ENCODE peak calls at places on chromosomes 7 and 10, in four cellular contexts. V is endothelial cell; L is breast epithelium; M is stimulated activated CD8-positive, alpha-beta memory T cell treated with anti-CD3 and anti-CD28 coated beads, Interleukin-4, amount 100 ng/mL, for 4 hours. S is an unnamed sample.

GRCh38 chr10:96832721-96833219 is 672 bp downstream of the LCOR start:
- DNase-seq in V (peak; percentile 88), L (peak; percentile 76), M (peak; percentile 70), S (no peak)

GRCh38 chr7:116432517-116432916 is 67.0 kb upstream of the CAV2 start:
- DNase-seq in V (no peak), L (no peak), M (no peak), S (no peak)

GRCh38 chr7:19069842-19070241 is 47.6 kb downstream of the TWIST1 start:
- DNase-seq in V (no peak), L (no peak), M (no peak), S (no peak)

GRCh38 chr7:26156454-26157365 is 4.7 kb downstream of the NFE2L3 start:
- DNase-seq in V (no peak), L (no peak), M (no peak), S (peak; percentile 98)

GRCh38 chr10:100327007-100327700 is 2.9 kb downstream of the PKD2L1 start:
- DNase-seq in V (no peak), L (no peak), M (no peak), S (no peak)

GRCh38 chr7:154440656-154441055 is 388.5 kb downstream of the DPP6 start:
- DNase-seq in V (no peak), L (no peak), M (no peak), S (no peak)

GRCh38 chr7:11153694-11154093 is 180.0 kb downstream of the PHF14 start:
- DNase-seq in V (no peak), L (no peak), M (no peak), S (no peak)

GRCh38 chr7:4845740-4846142 is 16.1 kb downstream of the PAPOLB start:
- DNase-seq in V (peak; percentile 37), L (no peak), M (no peak), S (no peak)